ENCODE peak calls at places on chromosomes 3 and 15, in five cellular contexts. One of them, this sample, is unnamed.

GRCh38 chr3:88057650-88058321 is 1.0 kb downstream of the CGGBP1 start:
- DNase-seq in HFF-Myc: no peak
- DNase-seq in epithelial cell of esophagus: peak
- DNase-seq in psoas muscle: no peak
- DNase-seq in AG10803: peak
- DNase-seq in this sample: no peak

GRCh38 chr15:67607329-67607728 is 64.8 kb downstream of the MAP2K5 start:
- DNase-seq in HFF-Myc: no peak
- DNase-seq in epithelial cell of esophagus: no peak
- DNase-seq in psoas muscle: no peak
- DNase-seq in AG10803: no peak
- DNase-seq in this sample: no peak

GRCh38 chr3:123627673-123628670 is 43.1 kb upstream of the HACD2 start:
- DNase-seq in HFF-Myc: no peak
- DNase-seq in epithelial cell of esophagus: peak
- DNase-seq in psoas muscle: no peak
- DNase-seq in AG10803: no peak
- DNase-seq in this sample: peak

GRCh38 chr15:88396382-88396781 is 70.8 kb downstream of the MRPL46 start:
- DNase-seq in HFF-Myc: no peak
- DNase-seq in epithelial cell of esophagus: no peak
- DNase-seq in psoas muscle: no peak
- DNase-seq in AG10803: no peak
- DNase-seq in this sample: no peak

GRCh38 chr3:133162906-133163305 is 124.7 kb downstream of the TMEM108 start:
- DNase-seq in HFF-Myc: no peak
- DNase-seq in epithelial cell of esophagus: no peak
- DNase-seq in psoas muscle: no peak
- DNase-seq in AG10803: no peak
- DNase-seq in this sample: no peak

GRCh38 chr3:155675094-155675493 is 69.8 kb downstream of the PLCH1 start:
- DNase-seq in HFF-Myc: no peak
- DNase-seq in epithelial cell of esophagus: no peak
- DNase-seq in psoas muscle: no peak
- DNase-seq in AG10803: no peak
- DNase-seq in this sample: no peak

GRCh38 chr3:154364849-154365248 is 40.6 kb upstream of the DHX36 start:
- DNase-seq in HFF-Myc: no peak
- DNase-seq in epithelial cell of esophagus: peak
- DNase-seq in psoas muscle: no peak
- DNase-seq in AG10803: no peak
- DNase-seq in this sample: no peak

GRCh38 chr3:195762249-195762585 is 41.4 kb downstream of the MUC20 start:
- DNase-seq in HFF-Myc: no peak
- DNase-seq in epithelial cell of esophagus: no peak
- DNase-seq in psoas muscle: no peak
- DNase-seq in AG10803: no peak
- DNase-seq in this sample: no peak

GRCh38 chr15:99435138-99435695 is 130.6 kb upstream of the MEF2A start:
- DNase-seq in HFF-Myc: no peak
- DNase-seq in epithelial cell of esophagus: peak
- DNase-seq in psoas muscle: peak
- DNase-seq in AG10803: no peak
- DNase-seq in this sample: no peak

GRCh38 chr3:51946796-51947195 is 4.6 kb downstream of the PARP3 start:
- DNase-seq in HFF-Myc: no peak
- DNase-seq in epithelial cell of esophagus: no peak
- DNase-seq in psoas muscle: no peak
- DNase-seq in AG10803: no peak
- DNase-seq in this sample: peak

GRCh38 chr3:169117264-169117663 is 546.2 kb downstream of the MECOM start:
- DNase-seq in HFF-Myc: no peak
- DNase-seq in epithelial cell of esophagus: no peak
- DNase-seq in psoas muscle: no peak
- DNase-seq in AG10803: no peak
- DNase-seq in this sample: no peak

GRCh38 chr3:102400766-102401165 is 34.0 kb upstream of the ZPLD1 start:
- DNase-seq in HFF-Myc: peak
- DNase-seq in epithelial cell of esophagus: peak
- DNase-seq in psoas muscle: no peak
- DNase-seq in AG10803: peak
- DNase-seq in this sample: no peak

GRCh38 chr3:138833908-138834358 is 795 bp downstream of the PIK3CB start:
- DNase-seq in HFF-Myc: no peak
- DNase-seq in epithelial cell of esophagus: peak
- DNase-seq in psoas muscle: peak
- DNase-seq in AG10803: peak
- DNase-seq in this sample: peak

GRCh38 chr3:127549826-127550487 is 40.6 kb downstream of the TPRA1 start:
- DNase-seq in HFF-Myc: no peak
- DNase-seq in epithelial cell of esophagus: peak
- DNase-seq in psoas muscle: no peak
- DNase-seq in AG10803: no peak
- DNase-seq in this sample: no peak

GRCh38 chr3:24829011-24829581 is 334.4 kb upstream of the THRB start:
- DNase-seq in HFF-Myc: no peak
- DNase-seq in epithelial cell of esophagus: peak
- DNase-seq in psoas muscle: peak
- DNase-seq in AG10803: no peak
- DNase-seq in this sample: peak

GRCh38 chr3:104437891-104438290 is 928.8 kb upstream of the ALCAM start:
- DNase-seq in HFF-Myc: no peak
- DNase-seq in epithelial cell of esophagus: peak
- DNase-seq in psoas muscle: no peak
- DNase-seq in AG10803: peak
- DNase-seq in this sample: no peak

GRCh38 chr3:102449341-102449740 is 14.5 kb downstream of the ZPLD1 start:
- DNase-seq in HFF-Myc: peak
- DNase-seq in epithelial cell of esophagus: peak
- DNase-seq in psoas muscle: no peak
- DNase-seq in AG10803: no peak
- DNase-seq in this sample: no peak

GRCh38 chr3:39724233-39724846 is 85.1 kb upstream of the MYRIP start:
- DNase-seq in HFF-Myc: no peak
- DNase-seq in epithelial cell of esophagus: no peak
- DNase-seq in psoas muscle: no peak
- DNase-seq in AG10803: no peak
- DNase-seq in this sample: no peak

DNA sequence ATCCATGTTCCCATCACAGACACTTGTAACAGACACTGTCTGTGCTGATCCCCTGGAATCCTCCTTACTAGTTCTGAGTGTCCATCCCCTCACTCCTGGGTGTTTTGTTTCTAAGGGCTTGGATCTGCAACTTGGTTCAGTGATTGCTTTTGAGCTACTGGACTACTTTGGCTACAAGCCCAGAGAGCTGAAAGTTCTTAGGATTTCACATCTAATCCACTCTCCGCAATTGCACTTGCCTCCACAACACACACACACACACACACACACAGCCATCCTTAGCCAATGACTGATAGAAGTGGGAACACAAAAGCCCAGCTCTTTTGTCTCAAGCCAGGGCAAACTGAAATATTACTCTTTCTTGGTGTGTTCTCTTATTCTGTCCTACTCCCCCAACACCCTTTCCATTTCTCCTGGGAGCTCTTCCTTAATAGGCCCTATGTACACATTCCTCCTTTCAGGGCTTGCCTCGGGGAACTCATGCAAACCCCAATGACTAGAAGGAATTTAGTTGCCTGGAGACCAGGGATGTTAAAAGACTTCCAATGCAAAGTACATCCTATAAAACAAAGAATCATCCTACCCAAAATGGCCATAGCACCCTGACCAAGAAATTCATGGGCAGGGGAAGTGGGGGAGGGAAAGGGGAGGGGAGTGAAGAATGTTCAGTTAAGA is 206.1 kb upstream of the UBE2E2 start:
- DNase-seq in HFF-Myc: no peak
- DNase-seq in epithelial cell of esophagus: no peak
- DNase-seq in psoas muscle: no peak
- DNase-seq in AG10803: no peak
- DNase-seq in this sample: no peak
- H3K4me3 ChIP-seq in HFF-Myc: no peak
- H3K4me3 ChIP-seq in epithelial cell of esophagus: no peak
- H3K4me3 ChIP-seq in psoas muscle: no peak
- H3K4me3 ChIP-seq in AG10803: no peak
- H3K4me3 ChIP-seq in this sample: no peak

GRCh38 chr15:81298606-81299005 is 25.3 kb downstream of the STARD5 start:
- DNase-seq in HFF-Myc: no peak
- DNase-seq in epithelial cell of esophagus: no peak
- DNase-seq in psoas muscle: no peak
- DNase-seq in AG10803: no peak
- DNase-seq in this sample: no peak
- H3K4me3 ChIP-seq in HFF-Myc: no peak
- H3K4me3 ChIP-seq in epithelial cell of esophagus: no peak
- H3K4me3 ChIP-seq in psoas muscle: peak
- H3K4me3 ChIP-seq in AG10803: no peak
- H3K4me3 ChIP-seq in this sample: peak

DNA sequence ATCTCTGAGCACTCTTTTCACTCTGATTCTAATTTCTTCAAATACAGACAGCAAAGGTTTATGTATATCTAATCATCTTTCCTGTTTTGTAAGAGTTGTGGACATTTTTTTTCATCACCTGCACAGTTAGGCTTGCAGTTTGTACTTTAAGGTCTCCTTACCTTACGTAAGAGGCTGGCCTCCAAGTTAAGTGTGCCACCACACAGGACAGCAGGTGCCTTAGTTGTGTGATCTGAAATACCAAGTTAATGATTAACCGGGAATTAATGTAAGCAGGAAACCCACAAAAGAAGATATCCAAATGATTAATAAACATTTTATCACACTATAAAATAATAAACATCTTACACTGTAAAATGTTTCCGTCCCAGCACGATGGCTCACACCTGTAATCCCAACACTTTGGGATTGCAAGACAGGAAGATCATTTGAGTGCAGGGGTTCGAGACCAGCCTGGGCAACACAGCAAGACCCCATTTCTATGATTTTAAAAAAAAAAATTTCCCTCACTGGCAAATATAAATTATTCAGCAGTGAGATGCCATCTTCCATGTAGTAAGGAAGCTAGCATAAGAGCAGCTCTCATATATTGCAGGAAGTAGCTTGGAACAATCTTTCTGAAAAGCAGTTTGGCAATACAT is 87.7 kb upstream of the LIMD1 start:
- DNase-seq in HFF-Myc: no peak
- DNase-seq in epithelial cell of esophagus: no peak
- DNase-seq in psoas muscle: no peak
- DNase-seq in AG10803: no peak
- DNase-seq in this sample: no peak
- H3K4me3 ChIP-seq in HFF-Myc: no peak
- H3K4me3 ChIP-seq in epithelial cell of esophagus: no peak
- H3K4me3 ChIP-seq in psoas muscle: no peak
- H3K4me3 ChIP-seq in AG10803: no peak
- H3K4me3 ChIP-seq in this sample: no peak

GRCh38 chr3:145248928-145249327 is 912.1 kb downstream of the PLOD2 start:
- DNase-seq in HFF-Myc: no peak
- DNase-seq in epithelial cell of esophagus: no peak
- DNase-seq in psoas muscle: no peak
- DNase-seq in AG10803: no peak
- DNase-seq in this sample: no peak
- H3K4me3 ChIP-seq in HFF-Myc: no peak
- H3K4me3 ChIP-seq in epithelial cell of esophagus: no peak
- H3K4me3 ChIP-seq in psoas muscle: no peak
- H3K4me3 ChIP-seq in AG10803: no peak
- H3K4me3 ChIP-seq in this sample: no peak

DNA sequence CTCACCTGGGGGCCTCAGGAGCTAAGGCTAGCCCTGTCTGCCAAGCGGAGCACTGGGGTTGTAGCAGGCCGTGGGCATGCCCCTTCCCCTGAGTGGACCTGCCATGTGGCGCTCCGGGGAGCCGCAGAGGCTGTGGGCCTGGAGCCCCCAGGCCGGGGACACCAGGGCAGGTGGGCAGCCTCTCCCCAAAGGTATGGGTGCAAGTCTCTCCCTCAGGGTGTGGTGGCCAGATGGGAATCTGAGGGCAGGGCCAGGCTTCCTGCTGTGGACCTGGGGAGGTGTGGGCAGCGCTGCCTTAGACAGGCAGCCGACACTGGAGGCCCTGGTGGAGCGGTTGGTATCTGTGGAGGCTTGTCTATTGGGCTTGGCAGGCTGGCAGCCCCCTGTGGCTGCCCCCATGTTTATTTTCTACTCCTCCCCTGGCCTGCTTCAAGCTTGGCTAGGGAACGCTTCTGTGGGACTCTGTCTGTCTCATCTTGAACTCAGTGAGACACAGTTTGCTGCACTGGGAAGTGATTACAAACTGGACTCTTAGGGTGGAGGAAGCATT is 5.9 kb downstream of the ACVR2B start:
- DNase-seq in HFF-Myc: no peak
- DNase-seq in epithelial cell of esophagus: no peak
- DNase-seq in psoas muscle: no peak
- DNase-seq in AG10803: no peak
- DNase-seq in this sample: no peak
- H3K4me3 ChIP-seq in HFF-Myc: no peak
- H3K4me3 ChIP-seq in epithelial cell of esophagus: peak
- H3K4me3 ChIP-seq in psoas muscle: peak
- H3K4me3 ChIP-seq in AG10803: no peak
- H3K4me3 ChIP-seq in this sample: peak

DNA sequence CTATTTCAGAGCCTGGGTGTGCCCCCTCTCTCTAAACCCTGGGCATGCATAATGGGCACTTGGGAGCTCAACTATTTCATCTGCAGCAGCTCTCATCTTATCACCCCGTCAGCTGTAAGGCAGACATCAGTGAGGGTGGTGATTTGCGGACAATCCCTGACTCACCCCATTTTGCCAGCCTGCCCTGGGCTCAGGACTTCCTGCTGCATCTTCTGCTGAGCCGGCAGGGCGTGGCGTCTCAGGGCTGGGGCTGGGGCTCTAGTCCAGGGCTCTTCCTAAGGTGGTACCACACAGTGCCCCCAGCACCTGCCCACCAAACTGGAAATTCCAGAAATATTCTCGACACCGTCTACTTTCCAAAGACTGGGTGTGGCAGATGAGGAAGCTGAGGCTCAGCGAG is 925 bp upstream of the PSTPIP1 start:
- DNase-seq in HFF-Myc: no peak
- DNase-seq in epithelial cell of esophagus: peak
- DNase-seq in psoas muscle: no peak
- DNase-seq in AG10803: no peak
- DNase-seq in this sample: peak
- H3K4me3 ChIP-seq in HFF-Myc: no peak
- H3K4me3 ChIP-seq in epithelial cell of esophagus: no peak
- H3K4me3 ChIP-seq in psoas muscle: no peak
- H3K4me3 ChIP-seq in AG10803: no peak
- H3K4me3 ChIP-seq in this sample: no peak

GRCh38 chr15:36888018-36888992 is 212.0 kb downstream of the MEIS2 start:
- DNase-seq in HFF-Myc: no peak
- DNase-seq in epithelial cell of esophagus: no peak
- DNase-seq in psoas muscle: peak
- DNase-seq in AG10803: peak
- DNase-seq in this sample: no peak
- H3K4me3 ChIP-seq in HFF-Myc: no peak
- H3K4me3 ChIP-seq in epithelial cell of esophagus: no peak
- H3K4me3 ChIP-seq in psoas muscle: no peak
- H3K4me3 ChIP-seq in AG10803: peak
- H3K4me3 ChIP-seq in this sample: peak

GRCh38 chr3:129559565-129560079 is 16.6 kb downstream of the H1-8 start:
- DNase-seq in HFF-Myc: no peak
- DNase-seq in epithelial cell of esophagus: no peak
- DNase-seq in psoas muscle: peak
- DNase-seq in AG10803: no peak
- DNase-seq in this sample: no peak
- H3K4me3 ChIP-seq in HFF-Myc: peak
- H3K4me3 ChIP-seq in epithelial cell of esophagus: no peak
- H3K4me3 ChIP-seq in psoas muscle: no peak
- H3K4me3 ChIP-seq in AG10803: peak
- H3K4me3 ChIP-seq in this sample: no peak